ENCODE peak calls at places on chromosomes 1 and 21, in seven cellular contexts. Z is hepatocyte, R is fibroblast of lung, H is SJCRH30, Y is OCI-LY7, S is left ventricle myocardium inferior, Q is sigmoid colon. M is an unnamed sample.

GRCh38 chr1:176058686-176059085 is 148.4 kb downstream of the COP1 start:
- DNase-seq in Z (peak), R (no peak), H (no peak), Y (peak), S (no peak), Q (no peak), M (no peak)

GRCh38 chr1:68141079-68141800 is 90.8 kb upstream of the DIRAS3 start:
- DNase-seq in Z (peak), R (peak), H (no peak), Y (no peak), S (no peak), Q (no peak), M (no peak)

GRCh38 chr21:42614391-42614790 is 39.0 kb upstream of the PDE9A start:
- DNase-seq in Z (no peak), R (no peak), H (no peak), Y (no peak), S (no peak), Q (no peak), M (no peak)

GRCh38 chr21:23921670-23922418 is 1685.4 kb downstream of the MRPL39 start:
- DNase-seq in Z (no peak), R (no peak), H (no peak), Y (no peak), S (no peak), Q (no peak), M (no peak)

GRCh38 chr1:16141573-16142336 is 14.1 kb downstream of the EPHA2 start:
- DNase-seq in Z (no peak), R (no peak), H (peak), Y (no peak), S (no peak), Q (no peak), M (no peak)

GRCh38 chr1:70051926-70052325 is 153.5 kb downstream of the LRRC40 start:
- DNase-seq in Z (no peak), R (no peak), H (no peak), Y (no peak), S (no peak), Q (no peak), M (no peak)

GRCh38 chr21:26846036-26846931 is 1.1 kb upstream of the ADAMTS1 start:
- DNase-seq in Z (peak), R (peak), H (no peak), Y (no peak), S (peak), Q (peak), M (no peak)

GRCh38 chr1:65114312-65114711 is 33.7 kb upstream of the AK4 start:
- DNase-seq in Z (peak), R (no peak), H (peak), Y (no peak), S (no peak), Q (peak), M (no peak)

GRCh38 chr1:10714337-10715114 is 81.9 kb downstream of the CASZ1 start:
- DNase-seq in Z (no peak), R (no peak), H (no peak), Y (no peak), S (peak), Q (no peak), M (no peak)

GRCh38 chr1:57986432-57986831 is 560.1 kb downstream of the OMA1 start:
- DNase-seq in Z (no peak), R (no peak), H (no peak), Y (peak), S (no peak), Q (no peak), M (no peak)

GRCh38 chr1:190540366-190540765 is 62.7 kb upstream of the BRINP3 start:
- DNase-seq in Z (no peak), R (no peak), H (no peak), Y (no peak), S (no peak), Q (no peak), M (no peak)

GRCh38 chr1:179034720-179035119 is 9.0 kb downstream of the FAM20B start:
- DNase-seq in Z (no peak), R (peak), H (no peak), Y (peak), S (no peak), Q (no peak), M (no peak)

GRCh38 chr1:213446496-213446895 is 395.5 kb downstream of the RPS6KC1 start:
- DNase-seq in Z (no peak), R (no peak), H (no peak), Y (no peak), S (no peak), Q (no peak), M (no peak)

GRCh38 chr1:119676571-119677206 is 28.6 kb upstream of the ZNF697 start:
- DNase-seq in Z (no peak), R (peak), H (peak), Y (no peak), S (no peak), Q (peak), M (no peak)

GRCh38 chr1:171984850-171985485 is 143.7 kb downstream of the DNM3 start:
- DNase-seq in Z (peak), R (peak), H (peak), Y (peak), S (no peak), Q (no peak), M (no peak)

GRCh38 chr1:156160000-156160743 is 6.8 kb downstream of the SEMA4A start:
- DNase-seq in Z (no peak), R (no peak), H (peak), Y (no peak), S (peak), Q (no peak), M (no peak)

GRCh38 chr1:24654011-24654410 is 10.9 kb downstream of the SRRM1 start:
- DNase-seq in Z (no peak), R (no peak), H (no peak), Y (no peak), S (no peak), Q (no peak), M (no peak)

DNA sequence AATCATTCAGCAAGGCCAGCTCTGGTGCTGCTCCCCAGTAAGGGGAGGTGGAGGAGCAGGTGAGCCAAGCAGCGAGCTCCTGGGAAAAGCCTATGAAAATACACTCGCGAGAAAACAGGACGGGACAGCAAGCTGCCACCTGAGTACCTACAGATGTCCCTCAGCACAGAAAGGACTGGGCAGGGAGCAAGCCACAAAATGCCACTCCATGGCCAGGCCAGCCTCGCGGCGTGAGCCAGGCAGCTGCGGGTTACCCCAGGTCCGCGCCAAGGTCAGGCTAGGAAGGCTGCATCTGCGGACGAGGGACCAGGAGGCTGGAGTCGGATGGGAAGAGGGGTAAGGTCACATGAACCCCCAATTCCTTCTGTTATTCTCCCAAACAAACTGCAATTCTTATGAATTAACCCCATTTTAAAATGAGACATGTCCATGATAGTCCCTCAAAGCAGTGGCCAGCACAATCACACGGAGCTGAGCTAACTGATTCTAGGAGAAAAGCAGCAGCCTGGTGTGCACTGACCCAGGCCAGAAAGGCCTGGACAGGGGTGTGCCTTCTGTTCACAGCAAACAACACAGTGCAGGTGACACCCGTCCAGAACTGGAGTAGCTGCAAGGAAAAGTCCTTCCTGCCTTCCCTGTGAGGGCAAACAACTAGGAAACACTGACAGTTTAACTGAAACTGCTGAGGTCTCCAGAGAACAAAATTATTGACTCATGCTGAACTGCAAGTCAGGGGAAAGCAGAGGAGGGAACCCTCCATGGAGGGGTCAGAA is 26.5 kb downstream of the PARP1 start:
- DNase-seq in Z (no peak), R (no peak), H (no peak), Y (no peak), S (no peak), Q (no peak), M (no peak)
- H3K27ac ChIP-seq in Z (no peak), R (no peak), H (no peak), Y (no peak), S (no peak), Q (no peak), M (no peak)

GRCh38 chr1:47660622-47661021 is 222.8 kb downstream of the FOXD2 start:
- DNase-seq in Z (no peak), R (no peak), H (no peak), Y (no peak), S (no peak), Q (peak), M (no peak)
- H3K27ac ChIP-seq in Z (no peak), R (no peak), H (no peak), Y (no peak), S (no peak), Q (no peak), M (no peak)

GRCh38 chr21:44953628-44954021 is 13.8 kb downstream of the SLX9 start:
- DNase-seq in Z (no peak), R (no peak), H (no peak), Y (no peak), S (peak), Q (no peak), M (no peak)
- H3K27ac ChIP-seq in Z (no peak), R (no peak), H (no peak), Y (no peak), S (peak), Q (no peak), M (no peak)

GRCh38 chr1:38578444-38578951 is 281.1 kb downstream of the RRAGC start:
- DNase-seq in Z (peak), R (no peak), H (no peak), Y (no peak), S (no peak), Q (peak), M (no peak)

GRCh38 chr1:38579056-38579455 is 280.5 kb downstream of the RRAGC start:
- DNase-seq in Z (no peak), R (no peak), H (no peak), Y (no peak), S (no peak), Q (peak), M (no peak)

GRCh38 chr1:38576241-38576640 is 283.3 kb downstream of the RRAGC start:
- DNase-seq in Z (no peak), R (no peak), H (peak), Y (no peak), S (no peak), Q (peak), M (no peak)

GRCh38 chr1:38577937-38578443 is 281.6 kb downstream of the RRAGC start:
- DNase-seq in Z (no peak), R (no peak), H (no peak), Y (no peak), S (no peak), Q (peak), M (no peak)

GRCh38 chr1:38577385-38577784 is 282.2 kb downstream of the RRAGC start:
- DNase-seq in Z (no peak), R (no peak), H (no peak), Y (no peak), S (no peak), Q (peak), M (no peak)
- H3K27ac ChIP-seq in Z (no peak), R (no peak), H (no peak), Y (no peak), S (no peak), Q (no peak), M (no peak)

DNA sequence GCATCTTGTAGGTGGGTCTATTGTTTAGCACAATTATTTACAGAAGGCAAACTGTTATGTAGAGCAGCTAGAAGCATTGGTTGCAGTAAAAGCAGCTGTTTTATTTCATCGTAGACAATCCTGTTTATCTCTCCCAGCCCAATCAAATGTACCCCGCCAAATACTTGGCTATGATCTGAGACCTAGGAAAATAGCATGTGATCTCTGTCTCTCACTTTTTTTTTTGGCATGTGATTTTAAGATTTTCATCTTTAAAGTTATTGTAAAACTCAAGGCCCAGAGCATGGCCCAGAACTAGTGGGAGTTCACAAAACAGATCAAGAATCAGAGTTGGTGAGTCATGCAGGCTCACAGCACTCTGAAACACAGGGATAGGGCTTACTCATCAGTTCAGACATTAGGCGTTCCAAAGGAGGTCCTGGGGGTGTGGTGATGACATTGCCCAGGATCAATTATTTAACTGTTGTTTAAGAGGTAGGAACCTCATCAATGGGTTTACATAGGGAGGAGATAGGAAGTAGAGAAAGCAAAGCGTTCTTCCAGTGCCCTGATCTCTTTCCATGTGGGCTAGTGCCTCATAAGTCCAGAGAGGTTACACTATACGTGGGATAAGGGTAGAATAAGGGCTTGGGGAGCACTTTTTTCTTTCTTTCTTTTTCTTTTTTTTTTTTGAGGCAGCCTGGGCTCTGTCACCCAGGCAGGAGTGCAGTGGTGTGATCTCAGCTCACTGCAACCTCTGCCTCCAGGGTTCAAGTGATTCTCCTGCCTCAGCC is 40.3 kb downstream of the TBX19 start:
- DNase-seq in Z (peak), R (peak), H (peak), Y (no peak), S (no peak), Q (peak), M (no peak)
- H3K27ac ChIP-seq in Z (peak), R (no peak), H (peak), Y (no peak), S (peak), Q (peak), M (peak)

GRCh38 chr1:7505871-7506676 is 265.0 kb upstream of the VAMP3 start:
- DNase-seq in Z (no peak), R (no peak), H (no peak), Y (no peak), S (no peak), Q (no peak), M (no peak)

GRCh38 chr1:7508052-7508745 is 262.9 kb upstream of the VAMP3 start:
- DNase-seq in Z (no peak), R (no peak), H (no peak), Y (no peak), S (no peak), Q (no peak), M (no peak)

GRCh38 chr1:7508830-7509508 is 262.1 kb upstream of the VAMP3 start:
- DNase-seq in Z (no peak), R (no peak), H (no peak), Y (no peak), S (no peak), Q (no peak), M (no peak)

GRCh38 chr1:7506677-7507619 is 264.1 kb upstream of the VAMP3 start:
- DNase-seq in Z (no peak), R (no peak), H (no peak), Y (no peak), S (no peak), Q (no peak), M (no peak)

DNA sequence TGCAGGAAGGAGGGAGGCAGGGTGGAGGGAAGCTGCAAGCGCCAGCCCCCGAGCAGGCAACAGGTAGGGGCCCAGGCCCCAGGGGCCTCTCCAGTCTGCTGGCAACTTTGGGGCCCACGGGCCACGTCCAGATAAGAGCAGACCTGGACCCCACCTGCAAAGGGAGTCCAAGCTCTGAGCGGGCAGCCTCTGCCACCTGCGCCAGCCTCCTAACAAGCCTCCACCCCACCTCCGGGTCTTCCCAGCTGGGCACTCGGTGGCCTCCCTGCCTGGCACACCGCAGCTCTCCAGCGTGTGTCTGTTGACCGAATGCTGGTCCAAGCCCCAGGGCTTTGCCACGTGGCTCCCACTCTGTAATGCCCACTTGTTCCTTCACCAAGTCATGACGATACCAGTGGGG is 263.5 kb upstream of the VAMP3 start:
- DNase-seq in Z (no peak), R (no peak), H (no peak), Y (no peak), S (no peak), Q (no peak), M (no peak)
- H3K27ac ChIP-seq in Z (no peak), R (no peak), H (no peak), Y (no peak), S (no peak), Q (no peak), M (no peak)

M was measured in epithelial cell of prostate.